ENCODE peak calls at places on chromosomes 12 and 14, in ten cellular contexts. R is epithelial cell of esophagus, Q is neural progenitor cell, L is kidney tubule cell, E is NCI-H345, T is frontal cortex, C is epithelial cell of prostate, O is renal cortical epithelial cell, U is HFF-Myc, A is fibroblast of lung. Y is an unnamed sample.

GRCh38 chr12:232731-233614 is 19.0 kb upstream of the SLC6A12 start:
- DNase-seq in U (no peak), L (no peak), T (no peak), E (no peak), C (no peak), R (no peak), A (no peak), O (no peak), Q (no peak), Y (peak)

GRCh38 chr14:75430526-75430925 is 2.7 kb downstream of the JDP2 start:
- DNase-seq in O (no peak), L (peak), U (no peak), T (no peak), R (no peak), A (peak), E (no peak), C (no peak), Q (no peak), Y (no peak)

GRCh38 chr12:42716521-42716920 is 127.0 kb upstream of the PRICKLE1 start:
- DNase-seq in T (no peak), Q (no peak), R (no peak), C (no peak), A (peak), L (peak), O (peak), U (no peak), E (no peak), Y (no peak)

GRCh38 chr12:55663391-55663790 is 26.7 kb downstream of the OR10P1 start:
- DNase-seq in L (no peak), A (no peak), Q (no peak), U (no peak), R (no peak), C (no peak), O (no peak), T (no peak), E (no peak), Y (peak)

GRCh38 chr14:22379727-22380126 is 209.3 kb downstream of the DAD1 start:
- DNase-seq in R (peak), C (no peak), U (no peak), T (no peak), O (peak), A (peak), Q (no peak), E (no peak), L (peak), Y (no peak)

GRCh38 chr12:122527478-122527944 is 462 bp downstream of the KNTC1 start:
- DNase-seq in O (peak), T (no peak), A (peak), C (no peak), Q (peak), E (peak), U (no peak), R (peak), L (peak), Y (no peak)

GRCh38 chr12:47910486-47910885 is 5.7 kb upstream of the VDR start:
- DNase-seq in Q (no peak), O (peak), E (no peak), C (no peak), A (peak), L (no peak), U (no peak), R (peak), T (no peak), Y (peak)

GRCh38 chr14:99752486-99753121 is 40.6 kb upstream of the EML1 start:
- DNase-seq in Q (no peak), L (peak), R (peak), E (no peak), A (peak), T (peak), C (no peak), O (peak), U (peak), Y (no peak)

GRCh38 chr14:22084393-22085281 is 411.0 kb upstream of the OR4E1 start:
- DNase-seq in T (no peak), A (peak), U (no peak), E (peak), O (peak), Q (peak), R (peak), C (no peak), L (peak), Y (no peak)

GRCh38 chr12:86634706-86635410 is 378.7 kb upstream of the MGAT4C start:
- DNase-seq in Q (no peak), C (peak), T (no peak), O (peak), A (peak), L (peak), R (peak), U (no peak), E (no peak), Y (no peak)

GRCh38 chr14:83689265-83689664 is 1840.7 kb upstream of the FLRT2 start:
- DNase-seq in A (no peak), R (no peak), O (no peak), L (no peak), Q (no peak), C (no peak), E (no peak), U (no peak), T (no peak), Y (no peak)

GRCh38 chr12:122137229-122137628 is 36.8 kb downstream of the IL31 start:
- DNase-seq in L (no peak), E (no peak), A (no peak), Q (peak), C (no peak), O (no peak), U (no peak), R (no peak), T (no peak), Y (peak)

GRCh38 chr14:50932592-50933500 is 11.4 kb downstream of the PYGL start:
- DNase-seq in L (peak), T (no peak), A (peak), O (peak), C (no peak), Q (peak), E (no peak), R (no peak), U (no peak), Y (no peak)